ENCODE peak calls at places on chromosomes 16 and 17, in nine cellular contexts. U is cardiac muscle cell, K is MM.1S, B is tibial artery, L is Caco-2, N is heart right ventricle, Q is esophagus squamous epithelium, O is IMR-90, A is SK-N-SH. I is an unnamed sample.
A peak's percentile ranks its signal among the peaks of the same experiment; 100 is the strongest.

GRCh38 chr17:79009397-79010303 is at the start of gene CANT1:
- DNase-seq in B (peak; percentile 90), N (peak; percentile 81), Q (no peak), A (peak; percentile 100), O (peak; percentile 77), U (peak; percentile 92), K (peak; percentile 91), L (peak; percentile 83), I (peak; percentile 84)

GRCh38 chr16:90047714-90048346 is 28.6 kb upstream of the DBNDD1 start:
- DNase-seq in O (no peak), A (peak; percentile 94), K (no peak), U (no peak), L (no peak), N (no peak), Q (no peak), B (no peak), I (no peak)

GRCh38 chr17:36848008-36848902 is 89.0 kb upstream of the LHX1 start:
- DNase-seq in O (no peak), A (no peak), N (no peak), K (no peak), U (peak; percentile 22), L (no peak), B (no peak), Q (no peak), I (no peak)

GRCh38 chr16:84547539-84548058 is 43.1 kb upstream of the MEAK7 start:
- DNase-seq in A (no peak), Q (no peak), B (no peak), U (no peak), N (no peak), K (no peak), O (no peak), L (no peak), I (no peak)

GRCh38 chr17:77420476-77420803 is 279.7 kb downstream of the SEC14L1 start:
- DNase-seq in A (peak; percentile 51), Q (no peak), N (no peak), O (no peak), B (no peak), L (no peak), K (no peak), U (no peak), I (no peak)

GRCh38 chr17:9370464-9370863 is 205.2 kb downstream of the STX8 start:
- DNase-seq in K (no peak), O (peak; percentile 62), U (peak; percentile 36), B (no peak), Q (no peak), N (no peak), L (no peak), A (no peak), I (no peak)

GRCh38 chr17:68566145-68566738 is 34.9 kb downstream of the FAM20A start:
- DNase-seq in N (no peak), A (no peak), O (no peak), L (no peak), Q (no peak), U (no peak), K (no peak), B (no peak), I (no peak)

GRCh38 chr17:69575346-69575761 is 160.9 kb downstream of the MAP2K6 start:
- DNase-seq in A (no peak), K (no peak), L (no peak), O (peak; percentile 87), N (peak; percentile 15), B (no peak), U (peak; percentile 87), Q (no peak), I (no peak)

GRCh38 chr16:81745704-81746558 is 33.2 kb upstream of the PLCG2 start:
- DNase-seq in B (peak; percentile 71), K (peak; percentile 63), O (peak; percentile 31), L (no peak), Q (peak; percentile 18), U (peak; percentile 63), N (peak; percentile 76), A (peak; percentile 87), I (peak; percentile 84)

GRCh38 chr17:39699818-39700147 is at the start of gene ERBB2:
- DNase-seq in O (peak; percentile 73), N (peak; percentile 77), L (peak; percentile 87), Q (no peak), B (peak; percentile 93), U (peak; percentile 82), K (no peak), A (no peak), I (peak; percentile 67)

GRCh38 chr17:40097931-40098845 is 2.2 kb downstream of the NR1D1 start:
- DNase-seq in B (peak; percentile 97), A (no peak), K (peak; percentile 38), L (no peak), U (peak; percentile 67), O (no peak), N (peak; percentile 74), Q (no peak), I (peak; percentile 68)

GRCh38 chr16:53257001-53257400 is 177.3 kb upstream of the RBL2 start:
- DNase-seq in N (no peak), A (no peak), U (peak; percentile 67), Q (no peak), O (peak; percentile 59), L (no peak), K (no peak), B (no peak), I (no peak)

GRCh38 chr17:59277031-59277430 is 54.4 kb upstream of the YPEL2 start:
- DNase-seq in U (no peak), L (no peak), A (no peak), Q (no peak), B (no peak), O (no peak), K (peak; percentile 91), N (no peak), I (no peak)

GRCh38 chr16:1971678-1972489 is at the start of gene TBL3:
- DNase-seq in N (peak; percentile 93), K (peak; percentile 95), L (peak; percentile 92), B (peak; percentile 96), O (peak; percentile 92), Q (peak; percentile 70), U (peak; percentile 97), A (peak; percentile 98), I (peak; percentile 94)

GRCh38 chr16:86854895-86855294 is 276.5 kb downstream of the FOXL1 start:
- DNase-seq in B (no peak), U (no peak), Q (no peak), O (peak; percentile 77), L (no peak), A (no peak), N (no peak), K (no peak), I (no peak)

GRCh38 chr17:31155208-31155810 is 60.5 kb downstream of the NF1 start:
- DNase-seq in B (no peak), A (no peak), K (no peak), N (no peak), L (no peak), U (no peak), Q (no peak), O (peak; percentile 27), I (no peak)
- H3K4me1 ChIP-seq in B (no peaks in the 10 kb centered on the region), A (no peaks in the 10 kb centered on the region), K (peaks cover 9% of the 10 kb centered on the region), N (no peaks in the 10 kb centered on the region), L (no peaks in the 10 kb centered on the region), U (no peaks in the 10 kb centered on the region), Q (no peaks in the 10 kb centered on the region), O (no peaks in the 10 kb centered on the region), I (no peaks in the 10 kb centered on the region)

DNA sequence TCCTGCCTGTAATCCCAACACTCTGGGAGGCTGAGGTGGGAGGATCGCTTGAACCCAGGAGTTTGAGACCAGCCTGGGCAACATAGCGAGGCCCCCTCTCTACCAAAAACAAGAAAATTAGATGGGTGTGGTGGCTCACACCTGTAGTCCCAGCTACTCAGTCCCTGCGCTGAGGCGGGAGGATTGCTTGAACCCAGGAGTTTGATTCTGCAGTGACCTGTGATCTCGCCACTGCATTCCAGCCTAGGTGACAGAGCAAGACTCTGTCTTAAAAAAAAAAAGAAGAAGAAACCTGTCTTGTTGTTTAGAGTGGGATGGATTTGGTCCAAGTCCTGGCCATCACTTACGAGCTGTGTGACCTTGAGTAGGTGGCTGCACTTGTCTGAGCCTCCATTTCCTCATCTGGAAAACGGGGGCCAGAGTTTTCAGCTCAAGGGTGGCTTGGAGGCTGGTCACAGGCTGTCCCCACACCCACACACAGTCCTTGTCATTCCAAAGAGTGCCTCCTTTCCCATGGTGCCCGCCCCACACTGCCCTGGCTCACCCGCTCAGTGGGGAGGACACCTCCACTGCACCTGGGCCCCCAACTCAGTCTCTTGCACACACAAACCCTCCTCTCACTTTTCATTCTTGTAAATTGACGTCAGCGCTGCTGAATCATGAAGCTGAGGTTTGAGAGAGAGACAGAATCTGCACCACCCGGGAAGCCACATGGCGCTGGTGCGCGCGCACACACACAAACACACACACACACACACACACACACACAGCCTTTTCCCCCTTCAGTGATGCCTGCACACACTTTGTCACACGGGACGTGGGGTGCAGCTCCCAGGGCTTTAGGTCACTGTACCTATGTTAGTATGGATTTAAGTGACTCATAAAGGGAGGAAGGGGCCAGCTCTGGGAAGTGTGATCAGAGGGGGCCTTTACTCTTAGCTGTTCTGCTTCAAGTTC is 4.2 kb downstream of the SOCS1 start:
- DNase-seq in N (no peak), B (no peak), U (peak; percentile 52), Q (no peak), O (peak; percentile 91), L (no peak), A (no peak), K (no peak), I (no peak)
- TF ChIP-seq CTCF in N (no peak), B (no peak), U (no peak), Q (no peak), O (no peak), L (no peak), A (no peak), K (no peak), I (no peak)

DNA sequence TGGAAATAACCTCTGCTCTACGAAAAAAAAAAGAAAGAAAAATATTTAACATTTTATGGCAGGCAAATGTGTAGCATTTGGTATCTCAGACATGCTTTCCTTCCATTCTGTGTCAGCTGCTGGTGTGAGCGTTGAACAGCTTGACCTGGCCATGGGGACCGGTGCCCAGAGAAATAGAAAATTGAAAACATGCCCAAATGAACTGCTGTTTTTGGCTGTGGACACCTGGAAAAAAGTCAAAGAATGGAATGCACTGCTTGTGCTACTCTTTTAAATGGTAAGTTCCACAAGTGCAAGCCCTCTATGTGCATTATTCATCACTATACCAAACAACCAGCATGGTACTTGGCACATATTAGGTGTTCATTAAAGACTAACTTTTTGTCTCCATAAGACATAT is 127.2 kb downstream of the CDH8 start:
- DNase-seq in N (peak; percentile 4), K (no peak), B (peak; percentile 70), U (no peak), O (no peak), A (no peak), Q (no peak), L (no peak), I (peak; percentile 42)
- H3K4me3 ChIP-seq in N (no peak overlapping the region), K (no peak overlapping the region), B (no peak overlapping the region), U (no peak overlapping the region), O (no peak overlapping the region), A (no peak overlapping the region), Q (no peak overlapping the region), L (no peak overlapping the region), I (no peak overlapping the region)

GRCh38 chr17:7022791-7023571 is at the start of gene BCL6B:
- DNase-seq in Q (no peak), A (no peak), B (no peak), O (no peak), N (peak; percentile 74), U (no peak), L (no peak), K (no peak), I (no peak)
- H3K4me1 ChIP-seq in Q (peaks cover 28% of the 10 kb centered on the region), A (peaks cover 30% of the 10 kb centered on the region), B (peaks cover 33% of the 10 kb centered on the region), O (peaks cover 4% of the 10 kb centered on the region), N (peaks cover 71% of the 10 kb centered on the region), U (no peaks in the 10 kb centered on the region), L (no peaks in the 10 kb centered on the region), K (peaks cover 11% of the 10 kb centered on the region), I (peaks cover 8% of the 10 kb centered on the region)

I was measured in testis.